ENCODE peak calls at places on chromosomes 1 and 21, in seven cellular contexts. L is NCI-H748 treated with DMSO at 0.1 percent for 48 hours; T is endodermal cell; C is kidney glomerular epithelial cell; I is endothelial cell; A is stimulated activated CD8-positive, alpha-beta memory T cell treated with anti-CD3 and anti-CD28 coated beads, Interleukin-12 subunit alpha, Interleukin-12 subunit beta, amount 100 ng/mL, for 4 hours; Z is GM10248. V is an unnamed sample.

GRCh38 chr1:94816030-94816429 is 4.1 kb upstream of the SLC44A3 start:
- DNase-seq in C (no peak), I (no peak), L (no peak), A (no peak), T (no peak), Z (no peak), V (no peak)

GRCh38 chr1:245345191-245345884 is 190.6 kb downstream of the KIF26B start:
- DNase-seq in L (no peak), I (no peak), T (peak; percentile 90), Z (no peak), C (no peak), A (no peak), V (no peak)

GRCh38 chr1:43995984-43996732 is 4.8 kb downstream of the CCDC24 start:
- DNase-seq in A (no peak), Z (no peak), L (no peak), T (no peak), I (no peak), C (no peak), V (no peak)

GRCh38 chr1:77316006-77316405 is 34.2 kb downstream of the AK5 start:
- DNase-seq in A (no peak), C (peak; percentile 84), T (no peak), I (no peak), Z (no peak), L (no peak), V (no peak)

GRCh38 chr1:24878775-24879742 is 51.0 kb downstream of the RUNX3 start:
- DNase-seq in L (no peak), A (no peak), T (no peak), I (no peak), Z (no peak), C (no peak), V (no peak)

GRCh38 chr1:215376544-215377264 is 190.4 kb upstream of the KCTD3 start:
- DNase-seq in T (no peak), L (no peak), I (no peak), C (no peak), A (no peak), Z (no peak), V (no peak)

GRCh38 chr1:221841291-221841982 is 99.5 kb upstream of the DUSP10 start:
- DNase-seq in C (no peak), Z (no peak), L (no peak), T (no peak), A (no peak), I (no peak), V (no peak)

GRCh38 chr1:168470821-168471473 is 72.8 kb downstream of the XCL2 start:
- DNase-seq in T (no peak), I (no peak), A (no peak), C (peak; percentile 95), Z (no peak), L (no peak), V (no peak)

GRCh38 chr21:37159053-37159776 is 86.2 kb downstream of the TTC3 start:
- DNase-seq in C (no peak), I (no peak), L (no peak), Z (peak; percentile 39), T (no peak), A (no peak), V (no peak)

GRCh38 chr21:45213392-45213791 is 74.3 kb downstream of the POFUT2 start:
- DNase-seq in C (no peak), T (no peak), L (no peak), A (no peak), I (no peak), Z (no peak), V (no peak)

GRCh38 chr1:34460193-34460592 is 283.5 kb downstream of the C1orf94 start:
- DNase-seq in L (no peak), T (peak; percentile 86), Z (peak; percentile 67), A (no peak), I (peak; percentile 51), C (peak; percentile 6), V (peak; percentile 49)

GRCh38 chr1:24416666-24417391 is 1.2 kb downstream of the NIPAL3 start:
- DNase-seq in A (no peak), I (no peak), T (no peak), Z (peak; percentile 49), L (no peak), C (peak; percentile 92), V (peak; percentile 94)

GRCh38 chr1:162631546-162632233 is 574 bp upstream of the DDR2 start:
- DNase-seq in T (peak; percentile 49), Z (no peak), C (no peak), A (no peak), I (no peak), L (no peak), V (no peak)

GRCh38 chr1:53549287-53549686 is 90.1 kb downstream of the DMRTB1 start:
- DNase-seq in Z (no peak), L (no peak), T (no peak), A (no peak), I (no peak), C (no peak), V (no peak)

GRCh38 chr1:54262244-54262643 is 62.3 kb downstream of the MRPL37 start:
- DNase-seq in T (no peak), I (no peak), Z (no peak), C (no peak), A (no peak), L (no peak), V (no peak)

GRCh38 chr1:168636642-168637111 is 60.3 kb downstream of the XCL1 start:
- DNase-seq in I (no peak), L (no peak), T (no peak), A (no peak), Z (no peak), C (peak; percentile 17), V (peak; percentile 70)

GRCh38 chr1:2821970-2822620 is 20.6 kb upstream of the TTC34 start:
- DNase-seq in A (no peak), L (no peak), Z (no peak), T (no peak), C (no peak), I (peak; percentile 62), V (no peak)

GRCh38 chr1:113793878-113794834 is 18.1 kb downstream of the RSBN1 start:
- DNase-seq in A (no peak), L (no peak), I (no peak), T (no peak), Z (no peak), C (no peak), V (no peak)

GRCh38 chr1:153566414-153567371 is 1.0 kb upstream of the S100A2 start:
- DNase-seq in Z (peak; percentile 63), L (no peak), A (peak; percentile 75), T (peak; percentile 96), I (no peak), C (peak; percentile 99), V (peak; percentile 64)

V was measured in MM.1S.